ENCODE peak calls at places on chromosomes 7 and 10, in four cellular contexts. M is transverse colon, W is mammary epithelial cell, S is BE2C. Z is an unnamed sample. For H3K36me3, the result is how much of the 10 kb centered on the place peaks cover.

GRCh38 chr7:130274983-130275649 is 8.5 kb downstream of the CPA2 start:
- DNase-seq in S (no peak), W (no peak), M (no peak), Z (no peak)

GRCh38 chr7:1403844-1404404 is 55.3 kb downstream of the MICALL2 start:
- DNase-seq in W (no peak), M (no peak), S (no peak), Z (no peak)

GRCh38 chr7:101258243-101258731 is 13.4 kb upstream of the FIS1 start:
- DNase-seq in S (no peak), M (no peak), W (no peak), Z (no peak)

GRCh38 chr10:79069325-79070090 is 742 bp downstream of the ZMIZ1 start:
- DNase-seq in M (peak), S (peak), W (peak), Z (no peak)

GRCh38 chr10:55163388-55163972 is 362.4 kb upstream of the PCDH15 start:
- DNase-seq in W (no peak), M (no peak), S (no peak), Z (no peak)

GRCh38 chr10:65571011-65571570 is 1354.7 kb upstream of the LRRTM3 start:
- DNase-seq in M (no peak), W (peak), S (peak), Z (no peak)

GRCh38 chr7:127995157-127995865 is 35.9 kb downstream of the LRRC4 start:
- DNase-seq in W (no peak), S (no peak), M (no peak), Z (no peak)

GRCh38 chr7:143177374-143178119 is 5.7 kb upstream of the TAS2R39 start:
- DNase-seq in W (no peak), M (no peak), S (no peak), Z (no peak)

GRCh38 chr7:88302486-88302885 is 4.2 kb downstream of the STEAP4 start:
- DNase-seq in M (no peak), S (no peak), W (no peak), Z (no peak)

GRCh38 chr10:19629559-19629958 is 186.7 kb upstream of the PLXDC2 start:
- DNase-seq in S (no peak), M (peak), W (no peak), Z (no peak)

GRCh38 chr10:132449051-132449825 is 52.2 kb downstream of the PWWP2B start:
- DNase-seq in S (peak), M (peak), W (no peak), Z (no peak)

DNA sequence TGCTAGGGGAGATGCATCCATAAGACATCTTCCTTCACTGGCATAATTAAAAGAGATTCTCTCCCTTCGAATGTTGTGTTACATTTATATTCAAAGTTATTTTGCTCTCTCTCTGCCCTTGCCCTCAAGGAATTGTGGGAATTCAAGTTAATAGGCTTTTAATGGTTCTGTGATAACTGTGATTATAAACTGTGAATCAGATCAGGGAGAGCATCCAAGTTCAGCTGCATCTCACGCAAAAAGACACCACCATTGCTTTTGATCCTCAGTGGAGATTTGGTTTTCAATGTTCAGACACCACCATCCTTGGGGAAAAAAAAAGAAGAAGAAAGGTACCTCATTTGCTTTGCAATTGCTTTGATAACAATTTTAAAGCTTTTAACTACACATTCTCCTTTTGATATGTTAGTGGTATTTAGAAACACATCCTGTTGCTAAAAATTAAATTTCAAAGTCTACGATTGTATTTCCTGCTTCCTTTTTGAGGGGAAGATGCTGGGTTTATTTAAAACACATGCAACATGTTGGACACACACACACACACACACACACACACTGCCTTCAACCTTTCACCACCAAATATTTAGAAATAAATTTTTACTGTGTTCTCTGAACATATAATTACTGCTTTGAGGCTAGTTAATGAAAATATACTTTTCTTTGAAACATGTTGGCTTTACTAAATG is 9.4 kb upstream of the TEX36 start:
- DNase-seq in M (no peak), W (no peak), S (no peak), Z (no peak)
- TF ChIP-seq CTCF in M (no peak), W (no peak), S (no peak), Z (no peak)

GRCh38 chr7:44486693-44487092 is 3.8 kb downstream of the NUDCD3 start:
- DNase-seq in W (peak), M (no peak), S (no peak), Z (no peak)

GRCh38 chr7:44490351-44491200 is at the start of gene NUDCD3:
- DNase-seq in S (peak), W (peak), M (peak), Z (no peak)

GRCh38 chr7:44489955-44490350 is 505 bp downstream of the NUDCD3 start:
- DNase-seq in W (no peak), S (no peak), M (peak), Z (no peak)

GRCh38 chr7:44491229-44491628 is 771 bp upstream of the NUDCD3 start:
- DNase-seq in S (no peak), W (no peak), M (no peak), Z (no peak)

DNA sequence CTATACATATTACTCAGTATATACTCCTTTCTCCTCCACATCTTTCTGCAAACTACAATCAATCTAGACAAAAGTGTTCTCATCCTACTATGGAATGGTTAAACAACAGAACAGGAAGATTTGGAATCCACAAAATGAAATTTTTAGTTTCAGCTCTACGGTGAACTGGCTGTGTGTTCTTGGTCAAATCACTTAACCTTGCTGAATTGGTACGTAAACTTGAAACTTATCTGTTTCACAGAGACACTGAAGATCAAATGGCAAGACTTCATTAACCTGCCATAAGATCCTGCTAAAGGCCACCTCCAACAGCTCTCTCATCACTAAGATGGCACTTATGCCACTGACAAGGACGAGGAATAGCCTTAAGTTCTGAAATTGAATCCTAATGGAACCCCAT is 1.5 kb downstream of the NUDCD3 start:
- DNase-seq in M (no peak), S (no peak), W (no peak), Z (no peak)
- H3K4me3 ChIP-seq in M (no peak), S (peak), W (peak), Z (peak)

GRCh38 chr10:70497120-70497545 is 18.6 kb downstream of the PALD1 start:
- DNase-seq in M (no peak), S (no peak), W (no peak), Z (no peak)

GRCh38 chr10:70496341-70497119 is 18.0 kb downstream of the PALD1 start:
- DNase-seq in S (no peak), M (no peak), W (no peak), Z (no peak)

GRCh38 chr10:70494536-70494935 is 16.0 kb downstream of the PALD1 start:
- DNase-seq in M (no peak), W (no peak), S (no peak), Z (no peak)

GRCh38 chr10:70494966-70495365 is 16.4 kb downstream of the PALD1 start:
- DNase-seq in M (peak), W (no peak), S (no peak), Z (no peak)

GRCh38 chr10:70495691-70496261 is 17.2 kb downstream of the PALD1 start:
- DNase-seq in W (no peak), M (no peak), S (no peak), Z (no peak)
- H3K36me3 ChIP-seq in W (under half), M (under half), S (under half), Z (under half)

DNA sequence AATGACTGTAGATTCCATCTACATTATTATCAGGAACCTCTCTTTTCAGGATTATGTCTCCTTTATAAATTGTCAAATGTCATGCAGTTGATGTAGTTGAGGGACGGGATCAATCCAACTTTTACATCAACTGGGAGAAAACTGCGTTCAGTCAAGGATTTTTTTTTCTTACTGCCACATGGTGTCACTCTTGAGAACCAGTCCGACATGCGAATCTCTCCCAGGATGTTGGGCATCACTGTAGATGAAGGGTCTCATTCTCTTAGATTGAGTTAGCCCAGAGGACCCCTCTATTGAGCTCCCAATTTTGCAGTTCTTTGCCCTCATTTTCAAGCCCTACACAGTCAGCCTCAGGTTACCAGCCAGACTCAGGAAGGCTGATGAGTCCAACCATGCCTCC is 120.3 kb upstream of the PTPRZ1 start:
- DNase-seq in M (no peak), S (no peak), W (no peak), Z (no peak)
- TF ChIP-seq CTCF in M (no peak), S (peak), W (no peak), Z (peak)